ENCODE peak calls at places on chromosomes 13 and 19, in nine cellular contexts. Z, A, X, Y, O, R, C, J and H are unnamed samples.

GRCh38 chr19:11663162-11663561 is 65.9 kb downstream of the ZNF627 start:
- DNase-seq in Z (no peak), J (no peak), C (no peak), Y (no peak), O (no peak), X (no peak), A (no peak), R (no peak), H (no peak)

GRCh38 chr13:32475403-32475802 is 47.5 kb upstream of the N4BP2L1 start:
- DNase-seq in R (no peak), O (no peak), A (no peak), Z (no peak), C (no peak), Y (no peak), X (no peak), J (no peak), H (no peak)

GRCh38 chr19:23071087-23071511 is 45.7 kb upstream of the ZNF730 start:
- DNase-seq in C (peak; percentile 28), J (peak; percentile 33), O (peak; percentile 37), Y (no peak), X (peak; percentile 66), R (no peak), Z (no peak), A (no peak), H (no peak)

GRCh38 chr19:14943601-14944000 is 2.3 kb downstream of the OR7C2 start:
- DNase-seq in O (no peak), Z (no peak), R (no peak), A (no peak), J (no peak), Y (no peak), C (no peak), X (no peak), H (no peak)

GRCh38 chr13:21227917-21228316 is 51.5 kb downstream of the MRPL57 start:
- DNase-seq in C (no peak), A (no peak), J (no peak), Y (no peak), R (no peak), X (no peak), Z (no peak), O (no peak), H (no peak)

GRCh38 chr13:110265682-110266430 is 41.1 kb downstream of the COL4A1 start:
- DNase-seq in J (no peak), R (peak; percentile 84), C (no peak), Y (no peak), O (peak; percentile 60), X (no peak), A (no peak), Z (no peak), H (no peak)

GRCh38 chr13:26561636-26562537 is 4.4 kb downstream of the WASF3 start:
- DNase-seq in X (no peak), Z (peak; percentile 13), C (no peak), A (no peak), J (no peak), R (no peak), Y (no peak), O (no peak), H (no peak)

GRCh38 chr19:34041922-34042521 is 130.3 kb upstream of the LSM14A start:
- DNase-seq in Z (peak; percentile 3), J (peak; percentile 91), O (peak; percentile 68), X (no peak), Y (peak; percentile 62), A (no peak), R (peak; percentile 77), C (peak; percentile 72), H (peak; percentile 28)

GRCh38 chr19:19655051-19655594 is 8.4 kb downstream of the ATP13A1 start:
- DNase-seq in Y (no peak), A (no peak), J (no peak), X (no peak), R (peak; percentile 36), O (no peak), C (peak; percentile 18), Z (no peak), H (no peak)

GRCh38 chr13:79966502-79966901 is 374.4 kb downstream of the SPRY2 start:
- DNase-seq in A (no peak), R (no peak), C (no peak), Y (no peak), O (no peak), Z (peak; percentile 66), X (no peak), J (peak; percentile 32), H (no peak)

GRCh38 chr19:35357867-35358573 is at the start of gene FFAR3:
- DNase-seq in Z (peak; percentile 1), O (no peak), R (peak; percentile 66), X (no peak), Y (peak; percentile 53), A (no peak), C (no peak), J (no peak), H (no peak)

GRCh38 chr13:44132710-44133109 is 240.9 kb upstream of the SERP2 start:
- DNase-seq in Z (peak; percentile 70), R (peak; percentile 85), X (no peak), O (peak; percentile 71), J (no peak), A (no peak), Y (peak; percentile 96), C (no peak), H (no peak)

GRCh38 chr19:383922-384800 is 24.8 kb downstream of the C2CD4C start:
- DNase-seq in J (peak; percentile 83), Y (no peak), A (no peak), O (peak; percentile 45), R (no peak), Z (no peak), C (no peak), X (no peak), H (no peak)

GRCh38 chr13:34025746-34026145 is 207.8 kb downstream of the RFC3 start:
- DNase-seq in A (peak; percentile 24), J (no peak), O (no peak), Z (peak; percentile 62), X (no peak), Y (no peak), C (no peak), R (no peak), H (no peak)

GRCh38 chr19:633786-634639 is 676 bp upstream of the POLRMT start:
- DNase-seq in J (no peak), O (no peak), C (no peak), Y (no peak), X (no peak), R (no peak), Z (no peak), A (no peak), H (no peak)

GRCh38 chr19:2371656-2372055 is 11.6 kb downstream of the TMPRSS9 start:
- DNase-seq in C (no peak), O (no peak), J (no peak), Y (peak; percentile 47), A (no peak), Z (no peak), R (no peak), X (no peak), H (no peak)

DNA sequence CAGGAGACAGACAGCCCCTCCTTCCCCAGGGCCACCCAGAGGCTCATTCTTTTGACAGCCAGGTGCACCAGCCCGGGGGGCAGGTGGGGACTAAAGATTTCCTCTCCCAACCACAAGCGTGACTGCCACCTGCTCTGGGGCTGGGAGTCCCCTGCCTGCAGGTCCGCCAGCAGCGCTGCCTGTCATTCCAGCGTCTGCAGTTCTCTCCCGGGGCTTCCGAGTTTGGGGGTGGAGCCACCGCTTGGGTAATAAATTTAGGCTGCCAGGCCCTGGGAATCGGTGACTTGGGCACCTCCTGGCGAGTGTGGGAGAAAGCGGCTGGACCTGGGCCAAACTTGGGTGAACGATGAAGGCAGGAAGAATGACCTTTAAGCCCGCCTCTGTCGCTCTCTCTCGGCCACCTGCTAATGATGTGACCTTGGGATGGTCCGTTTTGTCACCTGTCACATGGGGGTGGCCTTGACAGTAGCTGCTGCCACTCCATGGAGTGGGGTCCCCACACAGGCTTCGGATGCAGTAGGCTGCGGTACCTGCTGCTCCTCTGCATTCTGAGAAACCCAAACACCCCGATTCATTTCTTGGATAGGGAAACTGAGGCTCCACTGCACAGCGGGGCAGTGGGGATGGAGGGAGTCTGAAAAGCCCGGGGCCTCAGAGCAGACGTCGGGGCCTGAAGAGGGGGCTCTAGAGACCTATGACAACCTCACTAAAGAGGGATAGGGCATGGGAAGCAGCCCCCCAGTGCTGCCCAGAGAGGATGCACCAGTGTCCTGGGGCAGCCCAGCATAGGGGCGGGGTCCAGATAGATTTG is 12.8 kb downstream of the FUT6 start:
- DNase-seq in O (peak; percentile 71), X (no peak), R (no peak), J (peak; percentile 69), Y (peak; percentile 92), A (no peak), C (peak; percentile 89), Z (peak; percentile 25), H (no peak)
- TF ChIP-seq CTCF in O (peak; percentile 43), X (peak; percentile 23), R (no peak), J (no peak), Y (no peak), A (no peak), C (no peak), Z (peak; percentile 61), H (no peak)

GRCh38 chr13:40570930-40571329 is 95.5 kb downstream of the FOXO1 start:
- DNase-seq in Y (no peak), A (no peak), J (no peak), R (no peak), O (no peak), C (no peak), Z (no peak), X (no peak), H (no peak)

GRCh38 chr13:40576369-40576768 is 90.1 kb downstream of the FOXO1 start:
- DNase-seq in O (no peak), Z (no peak), X (no peak), Y (no peak), J (no peak), C (no peak), A (no peak), R (no peak), H (no peak)

GRCh38 chr13:40571338-40571737 is 95.1 kb downstream of the FOXO1 start:
- DNase-seq in Z (no peak), A (no peak), Y (no peak), J (no peak), X (no peak), O (no peak), C (no peak), R (no peak), H (no peak)

GRCh38 chr13:40568672-40569350 is 97.6 kb downstream of the FOXO1 start:
- DNase-seq in Y (no peak), R (no peak), A (no peak), Z (no peak), C (no peak), X (no peak), O (no peak), J (no peak), H (no peak)

GRCh38 chr13:40572961-40573360 is 93.5 kb downstream of the FOXO1 start:
- DNase-seq in C (no peak), A (no peak), O (no peak), Y (no peak), Z (no peak), R (no peak), J (no peak), X (no peak), H (no peak)
- TF ChIP-seq CTCF in C (no peak), A (no peak), O (no peak), Y (no peak), Z (no peak), R (no peak), J (no peak), X (no peak), H (no peak)

GRCh38 chr13:28100149-28101121 is at the start of gene FLT3:
- DNase-seq in J (peak; percentile 73), A (no peak), Z (no peak), R (peak; percentile 52), X (no peak), Y (no peak), O (peak; percentile 18), C (peak; percentile 35), H (no peak)
- TF ChIP-seq CTCF in J (no peak), A (no peak), Z (no peak), R (no peak), X (no peak), Y (no peak), O (no peak), C (no peak), H (no peak)

GRCh38 chr13:71674776-71675352 is 192.1 kb downstream of the DACH1 start:
- DNase-seq in O (no peak), C (no peak), J (peak; percentile 36), R (no peak), A (no peak), Z (no peak), Y (no peak), X (no peak), H (no peak)
- TF ChIP-seq CTCF in O (no peak), C (no peak), J (peak; percentile 81), R (no peak), A (no peak), Z (no peak), Y (no peak), X (peak; percentile 42), H (peak; percentile 17)